ENCODE peak calls at places on chromosome 19, in four cellular contexts. M is astrocyte, P is tibial nerve, H is body of pancreas. Y is an unnamed sample.

GRCh38 chr19:661427-662196 is 1.4 kb downstream of the RNF126 start:
- DNase-seq in M (no peak), P (no peak), H (no peak), Y (no peak)

GRCh38 chr19:49042177-49042576 is 1.5 kb upstream of the CGB5 start:
- DNase-seq in M (peak; percentile 55), P (no peak), H (no peak), Y (peak; percentile 66)

GRCh38 chr19:19627716-19628498 is at the start of gene LPAR2:
- DNase-seq in M (no peak), P (no peak), H (peak; percentile 73), Y (no peak)

GRCh38 chr19:43634068-43634467 is 5.6 kb downstream of the CADM4 start:
- DNase-seq in M (no peak), P (no peak), H (no peak), Y (peak; percentile 52)

GRCh38 chr19:41541990-41542584 is 33.9 kb upstream of the CEACAM21 start:
- DNase-seq in M (no peak), P (peak; percentile 38), H (peak; percentile 67), Y (peak; percentile 15)

GRCh38 chr19:21463449-21464105 is 41.8 kb upstream of the ZNF429 start:
- DNase-seq in M (peak; percentile 49), P (no peak), H (peak; percentile 82), Y (no peak)

GRCh38 chr19:17246681-17247425 is 1.1 kb upstream of the NR2F6 start:
- DNase-seq in M (no peak), P (peak; percentile 28), H (peak; percentile 55), Y (peak; percentile 66)

GRCh38 chr19:53545271-53546065 is 7.5 kb downstream of the ZNF331 start:
- DNase-seq in M (peak; percentile 86), P (no peak), H (no peak), Y (peak; percentile 76)

GRCh38 chr19:728011-728410 is 19.3 kb downstream of the PALM start:
- DNase-seq in M (no peak), P (no peak), H (no peak), Y (no peak)

GRCh38 chr19:48147597-48148175 is 22.5 kb downstream of the LIG1 start:
- DNase-seq in M (no peak), P (no peak), H (no peak), Y (no peak)

GRCh38 chr19:18428173-18428836 is 9.1 kb downstream of the SSBP4 start:
- DNase-seq in M (no peak), P (no peak), H (no peak), Y (no peak)

GRCh38 chr19:18427752-18428131 is 8.5 kb downstream of the SSBP4 start:
- DNase-seq in M (no peak), P (no peak), H (no peak), Y (no peak)

GRCh38 chr19:18425515-18426415 is 6.6 kb downstream of the SSBP4 start:
- DNase-seq in M (peak; percentile 47), P (no peak), H (no peak), Y (no peak)

GRCh38 chr19:18426416-18426767 is 7.2 kb downstream of the SSBP4 start:
- DNase-seq in M (no peak), P (no peak), H (no peak), Y (no peak)

GRCh38 chr19:18427080-18427751 is 8.0 kb downstream of the SSBP4 start:
- DNase-seq in M (no peak), P (no peak), H (no peak), Y (no peak)
- H3K27me3 ChIP-seq in M (no peaks in the 10 kb centered on the region), P (no peaks in the 10 kb centered on the region), H (no peaks in the 10 kb centered on the region), Y (no peaks in the 10 kb centered on the region)

DNA sequence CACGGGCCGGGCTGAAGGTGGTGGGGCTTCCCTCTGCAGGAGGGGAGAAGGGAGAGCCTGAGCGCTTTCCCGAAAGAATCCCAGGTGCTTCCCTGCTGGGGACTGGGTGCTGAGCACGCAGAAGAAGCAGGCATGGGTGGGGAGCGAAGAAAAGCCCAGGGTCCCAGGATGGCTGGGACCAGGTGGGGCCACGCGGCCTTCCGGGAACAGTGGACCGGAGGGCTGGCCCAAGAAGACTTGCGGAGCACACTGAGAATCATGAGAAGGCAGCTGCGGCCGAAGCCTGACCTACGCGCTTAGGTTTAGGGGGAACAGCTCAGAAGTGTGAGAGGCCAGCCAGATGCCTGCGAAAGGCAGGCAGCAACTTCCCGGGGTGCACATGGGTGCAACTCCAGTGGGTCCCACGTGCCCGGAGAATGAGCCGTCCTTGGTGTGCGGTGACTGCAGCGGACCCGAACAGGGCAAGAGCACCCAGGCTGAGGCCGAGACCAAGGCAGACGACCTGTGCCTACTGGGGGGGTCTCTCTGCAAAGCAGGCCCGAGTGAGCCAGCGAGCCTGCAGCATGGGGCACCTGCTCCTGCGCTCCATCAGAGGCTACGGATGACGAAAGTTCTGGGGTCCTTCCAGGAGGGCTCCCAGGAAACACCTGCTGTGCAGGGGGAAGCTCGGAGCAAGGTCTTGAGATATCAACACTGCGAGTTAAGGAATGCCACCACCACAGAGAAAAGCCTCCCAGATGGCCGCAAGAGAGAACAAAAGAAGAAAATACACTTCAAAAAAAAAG is 52.4 kb downstream of the MLLT1 start:
- DNase-seq in M (no peak), P (no peak), H (no peak), Y (no peak)
- H3K4me3 ChIP-seq in M (no peak overlapping the region), P (no peak overlapping the region), H (no peak overlapping the region), Y (no peak overlapping the region)

GRCh38 chr19:32630338-32630737 is 44.6 kb downstream of the ANKRD27 start:
- DNase-seq in M (no peak), P (no peak), H (no peak), Y (no peak)
- TF ChIP-seq CTCF in M (no peak), P (no peak), H (no peak), Y (no peak)

GRCh38 chr19:1748703-1749341 is 4.5 kb upstream of the ONECUT3 start:
- DNase-seq in M (no peak), P (no peak), H (no peak), Y (no peak)
- H3K27me3 ChIP-seq in M (peaks cover 40% of the 10 kb centered on the region), P (no peaks in the 10 kb centered on the region), H (no peaks in the 10 kb centered on the region), Y (peaks cover 29% of the 10 kb centered on the region)

GRCh38 chr19:4068058-4068966 is 1.6 kb upstream of the ZBTB7A start:
- DNase-seq in M (no peak), P (no peak), H (no peak), Y (no peak)
- H3K4me3 ChIP-seq in M (no peak overlapping the region), P (peak overlapping the region; percentile 100), H (no peak overlapping the region), Y (peak overlapping the region; percentile 83)

DNA sequence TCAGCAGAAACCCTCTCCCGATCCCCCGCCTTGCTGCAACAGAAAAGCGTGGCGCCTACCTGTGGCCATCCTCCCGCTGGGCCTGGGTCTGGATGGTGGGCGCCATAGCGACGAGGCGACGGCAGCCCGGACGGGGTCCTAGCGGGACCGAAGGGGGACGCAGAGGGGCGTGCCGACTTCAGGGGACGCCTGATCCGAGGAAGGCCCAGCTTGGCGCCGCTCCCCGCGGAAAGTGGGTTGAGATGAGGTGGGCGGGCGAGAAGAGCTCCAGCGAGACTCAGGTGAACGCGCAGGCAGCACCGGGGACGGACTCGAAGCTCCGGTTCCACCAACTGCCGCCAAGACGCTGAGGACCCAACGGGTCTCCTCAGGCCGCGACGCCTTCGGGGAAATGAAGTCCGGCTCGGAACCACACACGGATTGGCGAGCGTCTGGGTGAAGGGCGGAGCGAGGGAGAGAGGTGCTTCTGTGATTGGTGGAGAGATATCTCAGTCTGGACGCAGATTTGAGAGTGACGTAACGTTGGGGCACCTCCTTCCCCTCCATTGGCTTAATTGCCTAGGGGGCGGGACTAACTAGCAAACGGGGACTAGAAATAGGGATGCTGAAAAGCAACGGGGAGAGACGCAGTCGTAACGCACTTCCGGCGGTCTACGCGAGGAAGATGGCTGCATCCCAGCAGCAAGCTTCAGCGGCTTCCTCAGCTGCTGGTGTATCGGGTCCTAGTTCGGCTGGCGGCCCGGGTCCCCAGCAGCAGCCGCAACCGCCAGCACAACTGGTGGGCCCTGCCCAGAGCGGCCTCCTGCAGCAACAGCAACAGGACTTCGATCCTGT is at the start of the genes MED29 and PAF1:
- DNase-seq in M (peak; percentile 98), P (peak; percentile 93), H (peak; percentile 99), Y (peak; percentile 99)
- TF ChIP-seq CTCF in M (no peak), P (no peak), H (no peak), Y (peak; percentile 14)

GRCh38 chr19:28426110-28426901 is 786.6 kb downstream of the UQCRFS1 start:
- DNase-seq in M (no peak), P (no peak), H (no peak), Y (no peak)

GRCh38 chr19:28427256-28428083 is 785.5 kb downstream of the UQCRFS1 start:
- DNase-seq in M (no peak), P (no peak), H (no peak), Y (no peak)

GRCh38 chr19:28428644-28429348 is 784.2 kb downstream of the UQCRFS1 start:
- DNase-seq in M (no peak), P (no peak), H (no peak), Y (no peak)

GRCh38 chr19:28425431-28425931 is 787.5 kb downstream of the UQCRFS1 start:
- DNase-seq in M (peak; percentile 91), P (no peak), H (no peak), Y (peak; percentile 29)

DNA sequence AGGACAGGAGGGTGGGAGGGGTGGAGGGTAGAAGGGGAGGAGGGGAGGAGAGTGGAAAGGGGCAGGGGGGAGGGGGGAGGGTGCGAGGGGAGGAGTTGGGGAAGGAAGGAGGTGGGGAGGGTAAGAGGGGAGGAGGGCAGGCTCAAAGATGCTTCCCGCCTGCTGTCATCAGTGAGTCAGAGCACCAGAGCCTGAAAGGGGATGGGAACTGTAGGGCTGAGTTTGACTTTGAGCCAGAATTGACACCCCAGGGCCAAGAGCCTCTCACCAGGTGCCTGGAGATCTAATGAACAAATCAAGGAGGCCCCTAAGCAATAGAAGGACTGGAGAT is 786.1 kb downstream of the UQCRFS1 start:
- DNase-seq in M (peak; percentile 75), P (no peak), H (no peak), Y (peak; percentile 26)
- H3K27me3 ChIP-seq in M (no peaks in the 10 kb centered on the region), P (no peaks in the 10 kb centered on the region), H (no peaks in the 10 kb centered on the region), Y (no peaks in the 10 kb centered on the region)

GRCh38 chr19:45996933-45997332 is 1.7 kb downstream of the CCDC61 start:
- DNase-seq in M (no peak), P (no peak), H (no peak), Y (no peak)

GRCh38 chr19:45990113-45990728 is 5.0 kb upstream of the CCDC61 start:
- DNase-seq in M (no peak), P (no peak), H (no peak), Y (no peak)

GRCh38 chr19:45994989-45995714 is at the start of gene CCDC61:
- DNase-seq in M (peak; percentile 98), P (peak; percentile 92), H (peak; percentile 98), Y (peak; percentile 98)

GRCh38 chr19:45995715-45996385 is 583 bp downstream of the CCDC61 start:
- DNase-seq in M (peak; percentile 51), P (no peak), H (no peak), Y (peak; percentile 33)

GRCh38 chr19:45994456-45994988 is 745 bp upstream of the CCDC61 start:
- DNase-seq in M (no peak), P (no peak), H (no peak), Y (peak; percentile 37)
- H3K4me3 ChIP-seq in M (peak overlapping the region; percentile 65), P (peak overlapping the region; percentile 72), H (peak overlapping the region; percentile 5), Y (peak overlapping the region; percentile 36)

Y was measured in bronchial epithelial cell.